ENCODE peak calls at places on chromosomes 2 and 18, in six cellular contexts. One of them, this sample, is unnamed. For H3K36me3, the result is how much of the 10 kb centered on the place peaks cover.

GRCh38 chr2:175824243-175824642 is 177.8 kb downstream of the LNPK start:
- DNase-seq in naive thymus-derived CD4-positive, alpha-beta T cell: no peak
- DNase-seq in neural progenitor cell: no peak
- DNase-seq in GM23248: peak
- DNase-seq in cardiac muscle cell: no peak
- DNase-seq in PC-9: no peak
- DNase-seq in this sample: no peak

GRCh38 chr2:213246665-213247281 is 37.5 kb upstream of the SPAG16 start:
- DNase-seq in neural progenitor cell: peak
- DNase-seq in cardiac muscle cell: peak
- DNase-seq in naive thymus-derived CD4-positive, alpha-beta T cell: peak
- DNase-seq in PC-9: peak
- DNase-seq in GM23248: peak
- DNase-seq in this sample: no peak

GRCh38 chr2:37458133-37458532 is 113.7 kb downstream of the QPCT start:
- DNase-seq in GM23248: no peak
- DNase-seq in cardiac muscle cell: no peak
- DNase-seq in naive thymus-derived CD4-positive, alpha-beta T cell: no peak
- DNase-seq in neural progenitor cell: no peak
- DNase-seq in PC-9: no peak
- DNase-seq in this sample: no peak

GRCh38 chr2:178238144-178238521 is 43.8 kb downstream of the OSBPL6 start:
- DNase-seq in PC-9: no peak
- DNase-seq in naive thymus-derived CD4-positive, alpha-beta T cell: no peak
- DNase-seq in neural progenitor cell: no peak
- DNase-seq in cardiac muscle cell: no peak
- DNase-seq in GM23248: peak
- DNase-seq in this sample: no peak

GRCh38 chr2:8239402-8240127 is 442.3 kb upstream of the ID2 start:
- DNase-seq in neural progenitor cell: peak
- DNase-seq in cardiac muscle cell: no peak
- DNase-seq in GM23248: no peak
- DNase-seq in PC-9: no peak
- DNase-seq in naive thymus-derived CD4-positive, alpha-beta T cell: no peak
- DNase-seq in this sample: no peak

GRCh38 chr2:21024198-21024597 is 19.7 kb downstream of the APOB start:
- DNase-seq in neural progenitor cell: no peak
- DNase-seq in GM23248: no peak
- DNase-seq in cardiac muscle cell: no peak
- DNase-seq in PC-9: no peak
- DNase-seq in naive thymus-derived CD4-positive, alpha-beta T cell: no peak
- DNase-seq in this sample: no peak

GRCh38 chr2:55609193-55609794 is 8.1 kb downstream of the PPP4R3B start:
- DNase-seq in neural progenitor cell: no peak
- DNase-seq in naive thymus-derived CD4-positive, alpha-beta T cell: no peak
- DNase-seq in PC-9: no peak
- DNase-seq in GM23248: no peak
- DNase-seq in cardiac muscle cell: no peak
- DNase-seq in this sample: no peak

GRCh38 chr2:136104977-136105376 is 13.0 kb downstream of the CXCR4 start:
- DNase-seq in neural progenitor cell: no peak
- DNase-seq in cardiac muscle cell: no peak
- DNase-seq in PC-9: no peak
- DNase-seq in GM23248: no peak
- DNase-seq in naive thymus-derived CD4-positive, alpha-beta T cell: no peak
- DNase-seq in this sample: no peak

GRCh38 chr2:190477563-190478454 is 56.7 kb downstream of the NEMP2 start:
- DNase-seq in neural progenitor cell: no peak
- DNase-seq in naive thymus-derived CD4-positive, alpha-beta T cell: no peak
- DNase-seq in cardiac muscle cell: no peak
- DNase-seq in PC-9: no peak
- DNase-seq in GM23248: peak
- DNase-seq in this sample: no peak

GRCh38 chr2:78330181-78330580 is 695.3 kb upstream of the REG3G start:
- DNase-seq in cardiac muscle cell: no peak
- DNase-seq in neural progenitor cell: no peak
- DNase-seq in GM23248: no peak
- DNase-seq in PC-9: no peak
- DNase-seq in naive thymus-derived CD4-positive, alpha-beta T cell: no peak
- DNase-seq in this sample: no peak

GRCh38 chr2:211985393-211985792 is 553.2 kb downstream of the ERBB4 start:
- DNase-seq in cardiac muscle cell: no peak
- DNase-seq in GM23248: no peak
- DNase-seq in PC-9: no peak
- DNase-seq in neural progenitor cell: no peak
- DNase-seq in naive thymus-derived CD4-positive, alpha-beta T cell: no peak
- DNase-seq in this sample: no peak

GRCh38 chr18:38575648-38576047 is 1010.0 kb upstream of the CELF4 start:
- DNase-seq in naive thymus-derived CD4-positive, alpha-beta T cell: no peak
- DNase-seq in cardiac muscle cell: no peak
- DNase-seq in GM23248: no peak
- DNase-seq in neural progenitor cell: no peak
- DNase-seq in PC-9: no peak
- DNase-seq in this sample: no peak

GRCh38 chr2:112646791-112647720 is 1.3 kb downstream of the SLC20A1 start:
- DNase-seq in neural progenitor cell: peak
- DNase-seq in PC-9: no peak
- DNase-seq in cardiac muscle cell: peak
- DNase-seq in GM23248: peak
- DNase-seq in naive thymus-derived CD4-positive, alpha-beta T cell: no peak
- DNase-seq in this sample: no peak

GRCh38 chr2:203886579-203887230 is 19.1 kb downstream of the CTLA4 start:
- DNase-seq in PC-9: no peak
- DNase-seq in naive thymus-derived CD4-positive, alpha-beta T cell: no peak
- DNase-seq in cardiac muscle cell: no peak
- DNase-seq in neural progenitor cell: no peak
- DNase-seq in GM23248: no peak
- DNase-seq in this sample: no peak

GRCh38 chr18:2776596-2776995 is 70.2 kb upstream of the EMILIN2 start:
- DNase-seq in neural progenitor cell: no peak
- DNase-seq in cardiac muscle cell: no peak
- DNase-seq in PC-9: no peak
- DNase-seq in naive thymus-derived CD4-positive, alpha-beta T cell: no peak
- DNase-seq in GM23248: no peak
- DNase-seq in this sample: no peak

DNA sequence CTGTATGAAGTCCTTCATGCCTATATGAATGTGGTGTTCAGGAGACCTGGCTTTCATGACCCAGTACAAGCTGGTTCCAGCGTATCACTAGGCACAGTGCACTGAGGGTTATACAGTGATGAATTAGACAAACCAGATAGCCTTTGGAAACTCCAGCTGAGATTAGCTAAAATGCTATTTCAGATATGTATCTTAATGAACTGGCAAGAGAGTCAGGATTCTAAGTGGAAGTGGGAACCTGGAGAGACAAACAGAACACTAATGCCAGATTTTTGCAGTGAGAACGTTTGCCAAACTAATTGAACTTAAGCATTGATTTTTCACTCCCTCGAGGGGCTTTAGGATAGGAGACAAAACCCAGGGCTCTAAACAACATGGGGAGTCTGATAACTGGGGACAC is 66.1 kb upstream of the EMILIN2 start:
- DNase-seq in PC-9: no peak
- DNase-seq in neural progenitor cell: no peak
- DNase-seq in cardiac muscle cell: no peak
- DNase-seq in GM23248: no peak
- DNase-seq in naive thymus-derived CD4-positive, alpha-beta T cell: no peak
- DNase-seq in this sample: no peak
- H3K36me3 ChIP-seq in PC-9: under half
- H3K36me3 ChIP-seq in neural progenitor cell: under half
- H3K36me3 ChIP-seq in cardiac muscle cell: under half
- H3K36me3 ChIP-seq in GM23248: under half
- H3K36me3 ChIP-seq in naive thymus-derived CD4-positive, alpha-beta T cell: under half
- H3K36me3 ChIP-seq in this sample: under half

DNA sequence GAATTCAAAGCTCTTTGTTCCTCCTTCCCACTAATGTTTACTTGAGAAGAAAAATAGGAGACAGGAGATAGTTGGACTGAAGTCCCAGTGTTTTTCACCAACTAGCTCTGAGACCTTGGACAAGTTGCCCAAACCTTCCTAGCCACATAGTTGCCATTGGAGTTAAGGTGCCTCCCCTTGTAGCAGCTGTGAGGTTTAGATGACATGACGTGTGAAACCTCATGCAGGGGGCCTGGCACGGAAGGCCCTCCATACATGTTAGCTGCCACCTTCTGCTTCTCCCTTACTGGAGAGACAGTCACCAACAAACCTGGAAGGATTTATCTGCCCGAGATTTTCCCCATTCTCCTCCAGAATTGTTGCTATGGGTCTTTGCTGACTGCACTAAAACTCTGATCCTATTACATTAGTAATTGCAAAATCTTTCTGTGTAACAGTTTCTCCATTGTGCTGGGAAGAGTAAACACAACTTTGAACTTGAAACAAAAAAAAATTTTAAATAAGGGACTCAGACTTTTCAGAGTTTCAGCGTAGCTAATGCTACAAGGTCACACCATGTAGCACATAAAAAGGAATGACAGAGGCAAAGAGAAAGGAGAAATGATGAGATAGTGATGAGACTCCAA is 23.8 kb upstream of the CABYR start:
- DNase-seq in naive thymus-derived CD4-positive, alpha-beta T cell: no peak
- DNase-seq in neural progenitor cell: no peak
- DNase-seq in PC-9: no peak
- DNase-seq in GM23248: no peak
- DNase-seq in cardiac muscle cell: no peak
- DNase-seq in this sample: no peak
- H3K36me3 ChIP-seq in naive thymus-derived CD4-positive, alpha-beta T cell: under half
- H3K36me3 ChIP-seq in neural progenitor cell: under half
- H3K36me3 ChIP-seq in PC-9: under half
- H3K36me3 ChIP-seq in GM23248: under half
- H3K36me3 ChIP-seq in cardiac muscle cell: under half
- H3K36me3 ChIP-seq in this sample: under half

GRCh38 chr18:62574776-62575175 is 52.0 kb downstream of the ZCCHC2 start:
- DNase-seq in naive thymus-derived CD4-positive, alpha-beta T cell: no peak
- DNase-seq in GM23248: no peak
- DNase-seq in neural progenitor cell: no peak
- DNase-seq in cardiac muscle cell: no peak
- DNase-seq in PC-9: no peak
- DNase-seq in this sample: no peak

GRCh38 chr18:62569081-62569480 is 46.3 kb downstream of the ZCCHC2 start:
- DNase-seq in PC-9: no peak
- DNase-seq in neural progenitor cell: no peak
- DNase-seq in GM23248: no peak
- DNase-seq in cardiac muscle cell: no peak
- DNase-seq in naive thymus-derived CD4-positive, alpha-beta T cell: no peak
- DNase-seq in this sample: no peak

GRCh38 chr18:62571037-62571436 is 48.2 kb downstream of the ZCCHC2 start:
- DNase-seq in PC-9: no peak
- DNase-seq in neural progenitor cell: no peak
- DNase-seq in GM23248: no peak
- DNase-seq in cardiac muscle cell: no peak
- DNase-seq in naive thymus-derived CD4-positive, alpha-beta T cell: no peak
- DNase-seq in this sample: no peak

GRCh38 chr18:62571648-62572047 is 48.8 kb downstream of the ZCCHC2 start:
- DNase-seq in GM23248: no peak
- DNase-seq in PC-9: no peak
- DNase-seq in cardiac muscle cell: no peak
- DNase-seq in neural progenitor cell: no peak
- DNase-seq in naive thymus-derived CD4-positive, alpha-beta T cell: no peak
- DNase-seq in this sample: no peak

GRCh38 chr18:62572456-62572855 is 49.6 kb downstream of the ZCCHC2 start:
- DNase-seq in GM23248: no peak
- DNase-seq in PC-9: no peak
- DNase-seq in naive thymus-derived CD4-positive, alpha-beta T cell: no peak
- DNase-seq in neural progenitor cell: no peak
- DNase-seq in cardiac muscle cell: no peak
- DNase-seq in this sample: no peak
- H3K36me3 ChIP-seq in GM23248: under half
- H3K36me3 ChIP-seq in PC-9: under half
- H3K36me3 ChIP-seq in naive thymus-derived CD4-positive, alpha-beta T cell: under half
- H3K36me3 ChIP-seq in neural progenitor cell: under half
- H3K36me3 ChIP-seq in cardiac muscle cell: under half
- H3K36me3 ChIP-seq in this sample: under half

GRCh38 chr2:207674266-207674774 is 37.1 kb upstream of the CCNYL1 start:
- DNase-seq in GM23248: no peak
- DNase-seq in naive thymus-derived CD4-positive, alpha-beta T cell: no peak
- DNase-seq in cardiac muscle cell: no peak
- DNase-seq in neural progenitor cell: no peak
- DNase-seq in PC-9: no peak
- DNase-seq in this sample: no peak

GRCh38 chr2:207674826-207675225 is 36.6 kb upstream of the CCNYL1 start:
- DNase-seq in naive thymus-derived CD4-positive, alpha-beta T cell: no peak
- DNase-seq in GM23248: no peak
- DNase-seq in PC-9: no peak
- DNase-seq in neural progenitor cell: peak
- DNase-seq in cardiac muscle cell: no peak
- DNase-seq in this sample: no peak

GRCh38 chr2:207676827-207677354 is 34.5 kb upstream of the CCNYL1 start:
- DNase-seq in naive thymus-derived CD4-positive, alpha-beta T cell: no peak
- DNase-seq in PC-9: peak
- DNase-seq in cardiac muscle cell: no peak
- DNase-seq in GM23248: peak
- DNase-seq in neural progenitor cell: no peak
- DNase-seq in this sample: peak

GRCh38 chr2:207670887-207671286 is 40.6 kb upstream of the CCNYL1 start:
- DNase-seq in neural progenitor cell: peak
- DNase-seq in naive thymus-derived CD4-positive, alpha-beta T cell: no peak
- DNase-seq in cardiac muscle cell: no peak
- DNase-seq in PC-9: no peak
- DNase-seq in GM23248: no peak
- DNase-seq in this sample: no peak

GRCh38 chr2:207673431-207673830 is 38.0 kb upstream of the CCNYL1 start:
- DNase-seq in neural progenitor cell: no peak
- DNase-seq in GM23248: no peak
- DNase-seq in PC-9: no peak
- DNase-seq in cardiac muscle cell: no peak
- DNase-seq in naive thymus-derived CD4-positive, alpha-beta T cell: no peak
- DNase-seq in this sample: no peak
- H3K36me3 ChIP-seq in neural progenitor cell: under half
- H3K36me3 ChIP-seq in GM23248: under half
- H3K36me3 ChIP-seq in PC-9: under half
- H3K36me3 ChIP-seq in cardiac muscle cell: under half
- H3K36me3 ChIP-seq in naive thymus-derived CD4-positive, alpha-beta T cell: under half
- H3K36me3 ChIP-seq in this sample: under half